ENCODE peak calls at places on chromosomes 11 and 22, in four cellular contexts. S, N, W and Y are unnamed samples. For H3K27me3, the result is how much of the 10 kb centered on the place peaks cover.

GRCh38 chr22:17266261-17266971 is 47.2 kb upstream of the ADA2 start:
- DNase-seq in N (no peak), W (no peak), S (no peak), Y (peak)

GRCh38 chr22:34688825-34689224 is 377.1 kb upstream of the ISX start:
- DNase-seq in W (no peak), N (no peak), S (no peak), Y (peak)

GRCh38 chr11:16511109-16511806 is 154.9 kb upstream of the SOX6 start:
- DNase-seq in W (no peak), N (no peak), S (no peak), Y (no peak)

GRCh38 chr11:45161252-45162063 is 15.0 kb downstream of the PRDM11 start:
- DNase-seq in N (no peak), S (no peak), W (no peak), Y (no peak)

GRCh38 chr22:27318516-27318915 is 483.0 kb downstream of the MN1 start:
- DNase-seq in W (no peak), S (no peak), N (no peak), Y (peak)

GRCh38 chr11:9626778-9627394 is 37.0 kb upstream of the SWAP70 start:
- DNase-seq in N (no peak), W (no peak), S (no peak), Y (peak)

GRCh38 chr22:36291831-36292740 is 39.2 kb downstream of the APOL1 start:
- DNase-seq in S (no peak), W (no peak), N (no peak), Y (no peak)

GRCh38 chr11:134453441-134453840 is 41.4 kb upstream of the B3GAT1 start:
- DNase-seq in N (no peak), S (no peak), W (no peak), Y (no peak)

GRCh38 chr22:24441406-24442351 is 14.3 kb downstream of the ADORA2A start:
- DNase-seq in N (no peak), S (peak), W (no peak), Y (no peak)

GRCh38 chr11:122093731-122094130 is 22.3 kb downstream of the BLID start:
- DNase-seq in W (no peak), N (no peak), S (no peak), Y (no peak)

GRCh38 chr11:122215244-122215992 is 99.4 kb upstream of the BLID start:
- DNase-seq in N (peak), W (no peak), S (peak), Y (peak)

GRCh38 chr11:126415669-126416420 is 60.4 kb downstream of the ST3GAL4 start:
- DNase-seq in W (no peak), N (no peak), S (no peak), Y (no peak)

DNA sequence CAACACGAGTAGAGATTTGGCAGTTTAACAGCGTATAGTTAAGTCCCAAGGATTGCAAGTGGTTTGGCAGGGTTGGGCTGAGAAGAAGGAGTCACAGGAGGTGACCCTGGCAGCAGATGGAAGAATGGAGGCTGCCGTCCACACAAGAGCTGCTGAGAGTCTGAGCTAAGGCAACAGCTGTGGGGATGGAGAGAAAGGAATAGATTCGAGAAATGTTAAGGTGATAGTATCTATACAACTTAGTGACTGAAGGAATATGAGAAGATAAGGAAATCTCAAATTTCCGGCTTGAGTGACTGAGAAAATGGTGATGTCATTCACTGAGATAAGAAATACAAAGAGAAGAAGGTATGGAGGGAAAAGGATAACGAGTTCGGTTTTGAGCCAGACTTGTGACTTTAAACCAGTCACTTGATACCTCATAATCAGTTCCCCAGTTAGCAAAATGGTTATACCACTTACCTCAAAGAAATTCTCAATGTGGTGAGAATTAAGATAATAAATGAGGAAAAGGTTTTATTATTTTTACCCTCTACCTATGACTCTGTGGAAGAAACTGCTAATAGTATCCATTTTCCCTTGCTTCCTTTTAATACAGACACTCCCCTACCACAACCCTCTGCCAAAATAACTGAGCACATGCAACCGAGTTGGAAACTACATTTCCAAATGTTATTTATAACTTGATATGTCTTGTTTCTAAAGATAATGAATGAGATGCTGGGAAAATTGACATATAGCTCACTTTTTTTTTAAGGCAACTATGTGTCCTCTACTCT is 30.7 kb downstream of the FAM168A start:
- DNase-seq in W (no peak), S (no peak), N (no peak), Y (no peak)
- TF ChIP-seq REST in W (no peak), S (no peak), N (no peak), Y (no peak)

GRCh38 chr22:37569921-37570660 is 9.8 kb downstream of the LGALS2 start:
- DNase-seq in N (no peak), S (peak), W (no peak), Y (peak)

GRCh38 chr22:37567991-37568390 is 7.7 kb downstream of the CDC42EP1 start:
- DNase-seq in S (no peak), N (no peak), W (no peak), Y (no peak)

GRCh38 chr22:37569009-37569920 is 9.0 kb downstream of the CDC42EP1 start:
- DNase-seq in W (no peak), S (peak), N (peak), Y (peak)

GRCh38 chr22:37566903-37567798 is 6.9 kb downstream of the CDC42EP1 start:
- DNase-seq in S (peak), W (peak), N (peak), Y (peak)

DNA sequence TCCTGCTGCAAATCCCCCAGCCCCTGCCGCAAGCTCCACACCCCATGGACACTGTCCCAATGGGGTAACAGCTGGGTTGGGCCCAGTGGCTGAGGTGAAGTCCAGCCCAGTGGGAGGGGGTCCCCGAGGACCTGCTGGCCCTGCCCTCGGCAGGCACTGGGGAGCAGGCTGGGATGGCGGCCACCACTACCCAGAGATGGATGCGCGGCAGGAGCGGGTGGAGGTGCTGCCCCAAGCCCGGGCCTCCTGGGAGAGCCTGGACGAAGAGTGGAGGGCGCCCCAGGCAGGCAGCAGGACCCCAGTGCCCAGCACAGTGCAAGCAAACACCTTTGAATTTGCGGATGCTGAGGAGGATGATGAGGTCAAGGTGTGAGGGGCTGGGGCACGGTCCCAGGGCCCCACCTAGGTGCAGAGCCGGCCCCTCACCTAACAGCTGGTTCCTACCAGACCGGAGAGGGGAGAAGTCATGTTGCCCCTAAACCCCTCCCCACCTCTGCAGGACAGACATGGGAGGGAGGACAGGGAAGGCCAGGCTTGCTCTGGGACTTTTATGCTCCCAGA is 8.2 kb downstream of the CDC42EP1 start:
- DNase-seq in S (no peak), W (no peak), N (no peak), Y (no peak)
- H3K27me3 ChIP-seq in S (under half), W (under half), N (under half), Y (under half)

GRCh38 chr11:47353978-47354774 is 1.7 kb upstream of the MYBPC3 start:
- DNase-seq in S (no peak), W (no peak), N (no peak), Y (no peak)
- TF ChIP-seq JUNB in S (no peak), W (no peak), N (no peak), Y (no peak)

GRCh38 chr22:44497218-44497903 is 672 bp downstream of the RTL6 start:
- DNase-seq in S (no peak), W (no peak), N (no peak), Y (peak)
- TF ChIP-seq REST in S (no peak), W (no peak), N (no peak), Y (no peak)

GRCh38 chr22:50272103-50272782 is 2.1 kb upstream of the MAPK11 start:
- DNase-seq in W (no peak), S (no peak), N (no peak), Y (no peak)

GRCh38 chr22:50269573-50270301 is 443 bp downstream of the MAPK11 start:
- DNase-seq in S (peak), W (no peak), N (no peak), Y (no peak)

GRCh38 chr22:50270302-50271010 is at the start of gene MAPK11:
- DNase-seq in S (peak), W (no peak), N (peak), Y (peak)

GRCh38 chr22:50271011-50271394 is 823 bp upstream of the MAPK11 start:
- DNase-seq in N (no peak), S (no peak), W (no peak), Y (no peak)

GRCh38 chr22:50271519-50271970 is 1.4 kb upstream of the MAPK11 start:
- DNase-seq in N (peak), W (no peak), S (peak), Y (peak)
- H3K27me3 ChIP-seq in N (under half), W (under half), S (under half), Y (half or more)

DNA sequence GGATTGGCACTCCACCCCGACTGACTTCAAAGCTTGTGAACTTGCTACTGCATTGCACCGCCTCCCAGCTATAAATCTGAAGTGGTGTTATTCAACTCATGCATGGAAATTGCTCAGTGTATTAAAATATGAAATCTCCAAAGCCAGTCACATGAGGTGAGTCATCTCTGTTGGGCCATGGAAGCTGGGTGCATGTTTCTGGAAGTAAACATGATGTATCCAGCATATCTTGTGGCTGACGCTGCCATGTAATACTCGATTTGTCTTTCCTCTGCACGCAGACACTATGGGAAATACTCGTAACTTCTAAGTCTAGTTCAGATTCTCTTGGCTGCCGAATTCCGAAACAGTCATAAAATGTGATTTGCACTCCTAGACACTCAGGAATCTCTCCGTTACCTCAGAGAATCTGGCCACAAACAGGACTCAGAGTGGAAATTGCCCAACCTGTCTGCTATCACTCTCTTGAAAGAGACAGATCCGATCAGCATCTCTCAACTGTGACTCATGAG is 154.9 kb upstream of the MPPED2 start:
- DNase-seq in S (no peak), N (peak), W (no peak), Y (no peak)
- TF ChIP-seq JUNB in S (no peak), N (no peak), W (no peak), Y (no peak)

DNA sequence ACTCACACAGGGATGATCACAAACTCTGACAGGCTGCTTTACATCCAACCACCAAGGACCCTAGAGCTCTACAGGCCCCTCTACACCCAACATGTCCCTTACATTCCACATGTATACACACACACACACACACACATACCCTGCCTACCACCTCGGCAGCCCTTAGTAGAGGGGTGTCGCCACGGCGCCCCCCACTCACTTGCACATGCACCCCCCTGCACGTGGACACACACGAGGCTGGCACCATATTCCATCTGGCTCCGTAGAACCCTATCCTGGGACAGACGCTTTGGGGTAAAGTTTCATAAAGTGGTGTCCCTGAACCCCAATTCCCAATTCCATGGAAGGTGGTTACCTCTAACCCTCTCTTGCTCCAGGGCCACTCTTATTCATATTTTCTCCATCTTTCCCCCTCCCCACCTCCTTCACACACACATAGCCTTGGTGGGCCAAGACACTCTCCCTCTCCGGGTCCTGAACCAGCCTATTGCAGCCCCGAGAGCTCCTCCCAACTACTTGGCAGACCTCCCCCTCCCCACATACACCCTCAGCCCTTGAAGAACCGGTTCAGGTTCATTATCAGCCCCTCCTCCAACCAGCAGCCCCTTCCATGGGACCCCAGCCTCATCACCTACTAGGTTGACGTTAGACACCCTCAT is 809 bp downstream of the PDE2A start:
- DNase-seq in S (no peak), W (no peak), N (no peak), Y (peak)
- TF ChIP-seq REST in S (no peak), W (peak), N (peak), Y (peak)

GRCh38 chr11:19559746-19560145 is 152.9 kb upstream of the NAV2 start:
- DNase-seq in N (no peak), S (no peak), W (no peak), Y (peak)
- H3K27me3 ChIP-seq in N (under half), S (under half), W (under half), Y (under half)

DNA sequence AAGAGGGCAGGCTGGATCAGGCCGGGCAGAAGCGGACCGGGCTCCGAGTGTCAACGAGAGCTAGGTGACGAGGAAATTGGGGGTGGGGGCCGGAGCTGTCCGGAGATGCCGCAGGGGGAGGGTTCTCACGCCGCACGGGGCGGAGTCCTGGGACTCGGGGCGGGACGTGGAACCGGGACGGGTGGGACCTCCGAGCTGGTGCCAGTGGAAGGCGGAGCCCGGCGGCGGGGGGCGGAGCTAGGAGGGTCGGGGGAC is 207 bp downstream of the FKBP2 start:
- DNase-seq in N (no peak), W (peak), S (no peak), Y (no peak)
- TF ChIP-seq JUNB in N (no peak), W (no peak), S (no peak), Y (no peak)